ENCODE peak calls at places on chromosome 16, in eight cellular contexts. One of them, this sample, is unnamed.

GRCh38 chr16:10957771-10958486 is 13.6 kb downstream of the CLEC16A start:
- DNase-seq in CD8-positive, alpha-beta T cell: no peak
- DNase-seq in T1000: no peak
- DNase-seq in thoracic aorta: no peak
- DNase-seq in hepatocyte: no peak
- DNase-seq in RPMI7951: peak
- DNase-seq in stimulated activated CD4-positive, alpha-beta T cell treated with anti-CD3 and anti-CD28 coated beads, Interleukin-1b, Interleukin-23, amount 100 ng/mL, for 24 hours: no peak
- DNase-seq in globus pallidus: no peak
- DNase-seq in this sample: no peak

GRCh38 chr16:70769761-70770160 is 31.2 kb downstream of the VAC14 start:
- DNase-seq in CD8-positive, alpha-beta T cell: no peak
- DNase-seq in T1000: no peak
- DNase-seq in thoracic aorta: no peak
- DNase-seq in hepatocyte: no peak
- DNase-seq in RPMI7951: no peak
- DNase-seq in stimulated activated CD4-positive, alpha-beta T cell treated with anti-CD3 and anti-CD28 coated beads, Interleukin-1b, Interleukin-23, amount 100 ng/mL, for 24 hours: no peak
- DNase-seq in globus pallidus: no peak
- DNase-seq in this sample: no peak

GRCh38 chr16:53052519-53053501 is at the start of gene CHD9NB:
- DNase-seq in CD8-positive, alpha-beta T cell: no peak
- DNase-seq in T1000: peak
- DNase-seq in thoracic aorta: peak
- DNase-seq in hepatocyte: peak
- DNase-seq in RPMI7951: peak
- DNase-seq in stimulated activated CD4-positive, alpha-beta T cell treated with anti-CD3 and anti-CD28 coated beads, Interleukin-1b, Interleukin-23, amount 100 ng/mL, for 24 hours: no peak
- DNase-seq in globus pallidus: no peak
- DNase-seq in this sample: peak

GRCh38 chr16:66970775-66971725 is 10.0 kb downstream of the CES3 start:
- DNase-seq in CD8-positive, alpha-beta T cell: no peak
- DNase-seq in T1000: peak
- DNase-seq in thoracic aorta: no peak
- DNase-seq in hepatocyte: no peak
- DNase-seq in RPMI7951: peak
- DNase-seq in stimulated activated CD4-positive, alpha-beta T cell treated with anti-CD3 and anti-CD28 coated beads, Interleukin-1b, Interleukin-23, amount 100 ng/mL, for 24 hours: no peak
- DNase-seq in globus pallidus: no peak
- DNase-seq in this sample: peak

GRCh38 chr16:11253009-11253994 is 2.7 kb downstream of the SOCS1 start:
- DNase-seq in CD8-positive, alpha-beta T cell: no peak
- DNase-seq in T1000: no peak
- DNase-seq in thoracic aorta: no peak
- DNase-seq in hepatocyte: no peak
- DNase-seq in RPMI7951: peak
- DNase-seq in stimulated activated CD4-positive, alpha-beta T cell treated with anti-CD3 and anti-CD28 coated beads, Interleukin-1b, Interleukin-23, amount 100 ng/mL, for 24 hours: no peak
- DNase-seq in globus pallidus: no peak
- DNase-seq in this sample: no peak

GRCh38 chr16:84823484-84823883 is 3.7 kb downstream of the CRISPLD2 start:
- DNase-seq in CD8-positive, alpha-beta T cell: no peak
- DNase-seq in T1000: no peak
- DNase-seq in thoracic aorta: no peak
- DNase-seq in hepatocyte: no peak
- DNase-seq in RPMI7951: no peak
- DNase-seq in stimulated activated CD4-positive, alpha-beta T cell treated with anti-CD3 and anti-CD28 coated beads, Interleukin-1b, Interleukin-23, amount 100 ng/mL, for 24 hours: no peak
- DNase-seq in globus pallidus: no peak
- DNase-seq in this sample: no peak

GRCh38 chr16:50303041-50303604 is 36.8 kb downstream of the ADCY7 start:
- DNase-seq in CD8-positive, alpha-beta T cell: no peak
- DNase-seq in T1000: no peak
- DNase-seq in thoracic aorta: no peak
- DNase-seq in hepatocyte: no peak
- DNase-seq in RPMI7951: peak
- DNase-seq in stimulated activated CD4-positive, alpha-beta T cell treated with anti-CD3 and anti-CD28 coated beads, Interleukin-1b, Interleukin-23, amount 100 ng/mL, for 24 hours: no peak
- DNase-seq in globus pallidus: no peak
- DNase-seq in this sample: no peak

GRCh38 chr16:27238016-27238587 is 30.5 kb downstream of the NSMCE1 start:
- DNase-seq in CD8-positive, alpha-beta T cell: no peak
- DNase-seq in T1000: no peak
- DNase-seq in thoracic aorta: no peak
- DNase-seq in hepatocyte: peak
- DNase-seq in RPMI7951: no peak
- DNase-seq in stimulated activated CD4-positive, alpha-beta T cell treated with anti-CD3 and anti-CD28 coated beads, Interleukin-1b, Interleukin-23, amount 100 ng/mL, for 24 hours: no peak
- DNase-seq in globus pallidus: no peak
- DNase-seq in this sample: no peak

GRCh38 chr16:85593503-85594195 is 19.5 kb upstream of the GSE1 start:
- DNase-seq in CD8-positive, alpha-beta T cell: no peak
- DNase-seq in T1000: no peak
- DNase-seq in thoracic aorta: no peak
- DNase-seq in hepatocyte: no peak
- DNase-seq in RPMI7951: no peak
- DNase-seq in stimulated activated CD4-positive, alpha-beta T cell treated with anti-CD3 and anti-CD28 coated beads, Interleukin-1b, Interleukin-23, amount 100 ng/mL, for 24 hours: no peak
- DNase-seq in globus pallidus: no peak
- DNase-seq in this sample: no peak

GRCh38 chr16:55047331-55047730 is 116.7 kb downstream of the IRX5 start:
- DNase-seq in CD8-positive, alpha-beta T cell: no peak
- DNase-seq in T1000: no peak
- DNase-seq in thoracic aorta: no peak
- DNase-seq in hepatocyte: no peak
- DNase-seq in RPMI7951: no peak
- DNase-seq in stimulated activated CD4-positive, alpha-beta T cell treated with anti-CD3 and anti-CD28 coated beads, Interleukin-1b, Interleukin-23, amount 100 ng/mL, for 24 hours: no peak
- DNase-seq in globus pallidus: no peak
- DNase-seq in this sample: no peak

GRCh38 chr16:66480265-66481080 is 53.4 kb downstream of the BEAN1 start:
- DNase-seq in CD8-positive, alpha-beta T cell: no peak
- DNase-seq in T1000: no peak
- DNase-seq in thoracic aorta: no peak
- DNase-seq in hepatocyte: no peak
- DNase-seq in RPMI7951: no peak
- DNase-seq in stimulated activated CD4-positive, alpha-beta T cell treated with anti-CD3 and anti-CD28 coated beads, Interleukin-1b, Interleukin-23, amount 100 ng/mL, for 24 hours: no peak
- DNase-seq in globus pallidus: no peak
- DNase-seq in this sample: no peak

GRCh38 chr16:1310832-1311200 is 1.4 kb downstream of the UBE2I start:
- DNase-seq in CD8-positive, alpha-beta T cell: no peak
- DNase-seq in T1000: no peak
- DNase-seq in thoracic aorta: no peak
- DNase-seq in hepatocyte: peak
- DNase-seq in RPMI7951: no peak
- DNase-seq in stimulated activated CD4-positive, alpha-beta T cell treated with anti-CD3 and anti-CD28 coated beads, Interleukin-1b, Interleukin-23, amount 100 ng/mL, for 24 hours: no peak
- DNase-seq in globus pallidus: no peak
- DNase-seq in this sample: no peak

GRCh38 chr16:16868727-16869126 is 489.8 kb downstream of the NPIPA7 start:
- DNase-seq in CD8-positive, alpha-beta T cell: no peak
- DNase-seq in T1000: no peak
- DNase-seq in thoracic aorta: no peak
- DNase-seq in hepatocyte: no peak
- DNase-seq in RPMI7951: no peak
- DNase-seq in stimulated activated CD4-positive, alpha-beta T cell treated with anti-CD3 and anti-CD28 coated beads, Interleukin-1b, Interleukin-23, amount 100 ng/mL, for 24 hours: no peak
- DNase-seq in globus pallidus: no peak
- DNase-seq in this sample: no peak

GRCh38 chr16:14310519-14310991 is 239.4 kb downstream of the MRTFB start:
- DNase-seq in CD8-positive, alpha-beta T cell: no peak
- DNase-seq in T1000: no peak
- DNase-seq in thoracic aorta: no peak
- DNase-seq in hepatocyte: no peak
- DNase-seq in RPMI7951: peak
- DNase-seq in stimulated activated CD4-positive, alpha-beta T cell treated with anti-CD3 and anti-CD28 coated beads, Interleukin-1b, Interleukin-23, amount 100 ng/mL, for 24 hours: no peak
- DNase-seq in globus pallidus: no peak
- DNase-seq in this sample: no peak

GRCh38 chr16:83110221-83110768 is 483.5 kb downstream of the CDH13 start:
- DNase-seq in CD8-positive, alpha-beta T cell: no peak
- DNase-seq in T1000: no peak
- DNase-seq in thoracic aorta: no peak
- DNase-seq in hepatocyte: no peak
- DNase-seq in RPMI7951: peak
- DNase-seq in stimulated activated CD4-positive, alpha-beta T cell treated with anti-CD3 and anti-CD28 coated beads, Interleukin-1b, Interleukin-23, amount 100 ng/mL, for 24 hours: no peak
- DNase-seq in globus pallidus: no peak
- DNase-seq in this sample: no peak

GRCh38 chr16:80585764-80586163 is 45.0 kb downstream of the DYNLRB2 start:
- DNase-seq in CD8-positive, alpha-beta T cell: no peak
- DNase-seq in T1000: no peak
- DNase-seq in thoracic aorta: no peak
- DNase-seq in hepatocyte: no peak
- DNase-seq in RPMI7951: no peak
- DNase-seq in stimulated activated CD4-positive, alpha-beta T cell treated with anti-CD3 and anti-CD28 coated beads, Interleukin-1b, Interleukin-23, amount 100 ng/mL, for 24 hours: no peak
- DNase-seq in globus pallidus: no peak
- DNase-seq in this sample: no peak

GRCh38 chr16:83682126-83682857 is 125.5 kb upstream of the HSBP1 start:
- DNase-seq in CD8-positive, alpha-beta T cell: no peak
- DNase-seq in T1000: no peak
- DNase-seq in thoracic aorta: no peak
- DNase-seq in hepatocyte: no peak
- DNase-seq in RPMI7951: peak
- DNase-seq in stimulated activated CD4-positive, alpha-beta T cell treated with anti-CD3 and anti-CD28 coated beads, Interleukin-1b, Interleukin-23, amount 100 ng/mL, for 24 hours: no peak
- DNase-seq in globus pallidus: no peak
- DNase-seq in this sample: no peak

GRCh38 chr16:83813818-83814653 is 6.3 kb downstream of the HSBP1 start:
- DNase-seq in CD8-positive, alpha-beta T cell: no peak
- DNase-seq in T1000: no peak
- DNase-seq in thoracic aorta: no peak
- DNase-seq in hepatocyte: peak
- DNase-seq in RPMI7951: peak
- DNase-seq in stimulated activated CD4-positive, alpha-beta T cell treated with anti-CD3 and anti-CD28 coated beads, Interleukin-1b, Interleukin-23, amount 100 ng/mL, for 24 hours: no peak
- DNase-seq in globus pallidus: no peak
- DNase-seq in this sample: no peak

GRCh38 chr16:21598676-21599157 is 660 bp upstream of the METTL9 start:
- DNase-seq in CD8-positive, alpha-beta T cell: no peak
- DNase-seq in T1000: no peak
- DNase-seq in thoracic aorta: no peak
- DNase-seq in hepatocyte: peak
- DNase-seq in RPMI7951: no peak
- DNase-seq in stimulated activated CD4-positive, alpha-beta T cell treated with anti-CD3 and anti-CD28 coated beads, Interleukin-1b, Interleukin-23, amount 100 ng/mL, for 24 hours: no peak
- DNase-seq in globus pallidus: peak
- DNase-seq in this sample: no peak

GRCh38 chr16:75801307-75801706 is 75.0 kb upstream of the CPHXL start:
- DNase-seq in CD8-positive, alpha-beta T cell: no peak
- DNase-seq in T1000: no peak
- DNase-seq in thoracic aorta: no peak
- DNase-seq in hepatocyte: no peak
- DNase-seq in RPMI7951: no peak
- DNase-seq in stimulated activated CD4-positive, alpha-beta T cell treated with anti-CD3 and anti-CD28 coated beads, Interleukin-1b, Interleukin-23, amount 100 ng/mL, for 24 hours: no peak
- DNase-seq in globus pallidus: peak
- DNase-seq in this sample: no peak

GRCh38 chr16:66580605-66581209 is 1.4 kb downstream of the CMTM2 start:
- DNase-seq in CD8-positive, alpha-beta T cell: no peak
- DNase-seq in T1000: no peak
- DNase-seq in thoracic aorta: no peak
- DNase-seq in hepatocyte: no peak
- DNase-seq in RPMI7951: peak
- DNase-seq in stimulated activated CD4-positive, alpha-beta T cell treated with anti-CD3 and anti-CD28 coated beads, Interleukin-1b, Interleukin-23, amount 100 ng/mL, for 24 hours: no peak
- DNase-seq in globus pallidus: no peak
- DNase-seq in this sample: peak

GRCh38 chr16:88497561-88498420 is 44.7 kb downstream of the ZFPM1 start:
- DNase-seq in CD8-positive, alpha-beta T cell: no peak
- DNase-seq in T1000: no peak
- DNase-seq in thoracic aorta: no peak
- DNase-seq in hepatocyte: peak
- DNase-seq in RPMI7951: no peak
- DNase-seq in stimulated activated CD4-positive, alpha-beta T cell treated with anti-CD3 and anti-CD28 coated beads, Interleukin-1b, Interleukin-23, amount 100 ng/mL, for 24 hours: no peak
- DNase-seq in globus pallidus: no peak
- DNase-seq in this sample: no peak

GRCh38 chr16:85103096-85104079 is 8.9 kb downstream of the CIBAR2 start:
- DNase-seq in CD8-positive, alpha-beta T cell: no peak
- DNase-seq in T1000: no peak
- DNase-seq in thoracic aorta: no peak
- DNase-seq in hepatocyte: no peak
- DNase-seq in RPMI7951: no peak
- DNase-seq in stimulated activated CD4-positive, alpha-beta T cell treated with anti-CD3 and anti-CD28 coated beads, Interleukin-1b, Interleukin-23, amount 100 ng/mL, for 24 hours: no peak
- DNase-seq in globus pallidus: no peak
- DNase-seq in this sample: no peak

GRCh38 chr16:3026609-3027487 is 3.0 kb downstream of the THOC6 start:
- DNase-seq in CD8-positive, alpha-beta T cell: no peak
- DNase-seq in T1000: no peak
- DNase-seq in thoracic aorta: no peak
- DNase-seq in hepatocyte: peak
- DNase-seq in RPMI7951: no peak
- DNase-seq in stimulated activated CD4-positive, alpha-beta T cell treated with anti-CD3 and anti-CD28 coated beads, Interleukin-1b, Interleukin-23, amount 100 ng/mL, for 24 hours: no peak
- DNase-seq in globus pallidus: no peak
- DNase-seq in this sample: no peak

GRCh38 chr16:66977341-66978113 is 10.9 kb upstream of the CES4A start:
- DNase-seq in CD8-positive, alpha-beta T cell: peak
- DNase-seq in T1000: peak
- DNase-seq in thoracic aorta: peak
- DNase-seq in hepatocyte: peak
- DNase-seq in RPMI7951: peak
- DNase-seq in stimulated activated CD4-positive, alpha-beta T cell treated with anti-CD3 and anti-CD28 coated beads, Interleukin-1b, Interleukin-23, amount 100 ng/mL, for 24 hours: peak
- DNase-seq in globus pallidus: peak
- DNase-seq in this sample: peak